ENCODE peak calls at places on chromosome 4, in four cellular contexts. W is neuronal stem cell; T is CD8-positive, alpha-beta memory T cell; N is left ventricle myocardium inferior. C is an unnamed sample.

GRCh38 chr4:134465417-134465816 is 263.8 kb upstream of the PABPC4L start:
- DNase-seq in T (no peak), N (no peak), W (no peak), C (no peak)

GRCh38 chr4:172998527-172999469 is 169.8 kb upstream of the GALNT7 start:
- DNase-seq in T (no peak), N (no peak), W (no peak), C (no peak)

GRCh38 chr4:159003420-159004253 is 99.2 kb upstream of the RAPGEF2 start:
- DNase-seq in W (no peak), N (no peak), T (no peak), C (no peak)

GRCh38 chr4:117957570-117957969 is 76.7 kb upstream of the NDST3 start:
- DNase-seq in W (no peak), N (no peak), T (no peak), C (no peak)

GRCh38 chr4:120331486-120332281 is 265.0 kb upstream of the MAD2L1 start:
- DNase-seq in W (no peak), T (no peak), N (no peak), C (no peak)

GRCh38 chr4:99029852-99030251 is 34.3 kb downstream of the METAP1 start:
- DNase-seq in W (no peak), N (no peak), T (no peak), C (no peak)

GRCh38 chr4:16337936-16338335 is 111.7 kb upstream of the TAPT1 start:
- DNase-seq in T (no peak), W (no peak), N (no peak), C (no peak)

GRCh38 chr4:154032914-154033313 is 244.0 kb upstream of the SFRP2 start:
- DNase-seq in N (no peak), W (no peak), T (no peak), C (no peak)

GRCh38 chr4:61520176-61520575 is 320.1 kb downstream of the ADGRL3 start:
- DNase-seq in N (no peak), W (no peak), T (no peak), C (no peak)

GRCh38 chr4:118905546-118905945 is 16.9 kb downstream of the SYNPO2 start:
- DNase-seq in N (no peak), W (no peak), T (no peak), C (no peak)

GRCh38 chr4:40000711-40001110 is 23.0 kb upstream of the PDS5A start:
- DNase-seq in W (no peak), T (no peak), N (no peak), C (no peak)

GRCh38 chr4:84493092-84493850 is 5.8 kb downstream of the NKX6-1 start:
- DNase-seq in T (no peak), N (no peak), W (no peak), C (no peak)

GRCh38 chr4:83704786-83705185 is 168.9 kb downstream of the GPAT3 start:
- DNase-seq in T (no peak), N (no peak), W (no peak), C (no peak)

GRCh38 chr4:164700471-164700870 is 53.5 kb upstream of the SMIM31 start:
- DNase-seq in N (no peak), W (peak; percentile 37), T (no peak), C (no peak)

GRCh38 chr4:4425119-4425690 is 38.3 kb downstream of the NSG1 start:
- DNase-seq in W (no peak), T (no peak), N (no peak), C (no peak)

GRCh38 chr4:173434226-173434625 is 35.3 kb upstream of the SCRG1 start:
- DNase-seq in T (no peak), N (no peak), W (no peak), C (no peak)

GRCh38 chr4:140014284-140014683 is 139.7 kb downstream of the MAML3 start:
- DNase-seq in T (no peak), W (no peak), N (no peak), C (no peak)

GRCh38 chr4:108559067-108559793 is 61.1 kb upstream of the RPL34 start:
- DNase-seq in W (no peak), T (no peak), N (no peak), C (no peak)

GRCh38 chr4:78267790-78268189 is 210.7 kb downstream of the FRAS1 start:
- DNase-seq in T (no peak), W (no peak), N (no peak), C (no peak)

GRCh38 chr4:99507762-99508161 is 3.1 kb upstream of the C4orf17 start:
- DNase-seq in T (peak; percentile 41), W (no peak), N (no peak), C (no peak)

GRCh38 chr4:172104534-172104933 is 291.3 kb downstream of the GALNTL6 start:
- DNase-seq in W (no peak), T (no peak), N (no peak), C (no peak)

GRCh38 chr4:52071786-52072552 is 20.9 kb downstream of the SPATA18 start:
- DNase-seq in T (no peak), N (no peak), W (no peak), C (no peak)

DNA sequence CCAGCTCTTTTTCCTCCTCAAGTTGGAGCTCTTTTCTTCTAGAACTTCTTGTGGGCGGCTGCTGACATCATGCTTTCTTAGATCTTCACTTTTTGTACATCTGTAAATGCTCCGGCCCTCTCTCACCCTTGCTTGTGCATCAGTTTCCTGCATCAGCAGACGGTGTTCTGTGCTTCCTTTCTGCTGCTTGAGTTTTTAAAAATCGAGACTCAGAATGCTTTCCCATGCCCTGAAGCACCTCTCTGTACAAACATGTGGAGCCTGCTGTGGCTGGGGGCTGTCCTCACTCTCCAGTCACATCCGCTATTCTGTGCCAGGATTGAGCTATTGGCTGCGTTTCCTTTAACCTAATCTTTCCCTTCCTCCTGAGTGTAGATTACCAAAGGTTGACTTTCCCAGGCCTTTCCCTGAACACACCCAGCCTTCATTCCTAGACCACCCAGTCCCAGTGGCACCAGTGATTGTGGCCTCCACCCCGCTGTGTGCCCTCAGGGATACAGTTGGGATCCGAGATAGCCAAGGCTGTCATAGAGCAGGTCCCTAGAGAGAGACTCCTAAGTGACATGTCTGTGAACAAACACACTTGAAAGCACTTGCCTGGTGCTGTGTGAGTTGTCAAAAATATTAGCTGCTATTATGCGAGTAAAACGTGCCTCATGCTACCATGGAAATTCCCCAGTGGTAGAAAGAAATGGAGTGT is 41.9 kb downstream of the TNIP2 start:
- DNase-seq in N (peak; percentile 26), W (no peak), T (peak; percentile 50), C (no peak)
- H3K36me3 ChIP-seq in N (peaks cover 29% of the 10 kb centered on the region), W (peaks cover 16% of the 10 kb centered on the region), T (peaks cover 14% of the 10 kb centered on the region), C (peaks cover 41% of the 10 kb centered on the region)

GRCh38 chr4:3291411-3291968 is 1.3 kb upstream of the RGS12 start:
- DNase-seq in W (no peak), T (no peak), N (no peak), C (no peak)

GRCh38 chr4:3290889-3291321 is 1.9 kb upstream of the RGS12 start:
- DNase-seq in T (no peak), W (no peak), N (no peak), C (no peak)

GRCh38 chr4:3290476-3290875 is 2.3 kb upstream of the RGS12 start:
- DNase-seq in W (no peak), T (no peak), N (no peak), C (no peak)

GRCh38 chr4:3292571-3293409 is at the start of gene RGS12:
- DNase-seq in W (peak; percentile 89), T (peak; percentile 61), N (peak; percentile 95), C (peak; percentile 94)

GRCh38 chr4:3291969-3292570 is 751 bp upstream of the RGS12 start:
- DNase-seq in W (no peak), N (peak; percentile 68), T (no peak), C (no peak)
- H3K4me1 ChIP-seq in W (peaks cover 23% of the 10 kb centered on the region), N (peaks cover 56% of the 10 kb centered on the region), T (peaks cover 6% of the 10 kb centered on the region), C (no peaks in the 10 kb centered on the region)

DNA sequence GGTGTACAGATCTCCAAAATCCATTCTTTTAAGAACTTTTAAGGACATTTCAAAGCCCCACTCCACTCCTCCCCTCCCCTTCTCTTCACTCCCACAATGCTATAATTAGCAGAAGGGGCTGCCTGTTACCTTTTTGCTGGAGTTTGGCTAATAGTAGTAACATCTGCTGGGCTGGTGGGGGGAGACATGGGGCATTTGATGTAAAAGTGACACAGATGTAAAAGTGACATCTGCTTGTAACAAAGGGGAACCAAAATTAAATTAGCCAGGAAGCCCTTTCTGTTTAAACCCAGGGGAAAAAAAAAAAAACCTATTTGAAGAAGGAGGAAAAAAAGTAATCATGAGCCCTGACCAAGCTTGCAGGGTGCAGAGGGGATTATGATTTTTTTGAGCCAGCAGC is 5.4 kb upstream of the PHOX2B start:
- DNase-seq in W (no peak), T (no peak), N (no peak), C (no peak)
- H3K27me3 ChIP-seq in W (peaks cover 93% of the 10 kb centered on the region), T (peaks cover 23% of the 10 kb centered on the region), N (peaks cover 100% of the 10 kb centered on the region), C (peaks cover 76% of the 10 kb centered on the region)

DNA sequence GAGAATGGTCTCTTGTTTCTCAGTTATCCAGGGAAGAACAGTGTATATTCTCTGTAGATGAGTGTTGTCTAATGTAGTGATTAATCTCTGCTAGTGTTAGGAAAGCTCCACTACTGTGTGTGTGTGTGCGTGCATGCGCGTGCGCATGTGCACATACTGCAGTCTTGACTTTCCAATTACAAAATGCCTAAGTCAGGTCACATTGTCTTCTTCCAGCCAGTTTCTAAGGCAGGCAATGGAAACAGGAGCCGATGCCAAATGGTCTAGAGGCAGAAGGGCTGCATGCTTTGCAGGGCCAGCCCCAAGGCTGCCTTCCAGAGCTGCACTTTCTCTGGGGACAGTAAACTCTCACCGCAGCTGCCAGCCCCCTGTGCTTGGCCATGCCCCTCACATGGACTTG is 30.5 kb upstream of the NAP1L5 start:
- DNase-seq in T (no peak), N (no peak), W (no peak), C (no peak)
- H3K36me3 ChIP-seq in T (peaks cover 26% of the 10 kb centered on the region), N (peaks cover 84% of the 10 kb centered on the region), W (peaks cover 13% of the 10 kb centered on the region), C (peaks cover 50% of the 10 kb centered on the region)

DNA sequence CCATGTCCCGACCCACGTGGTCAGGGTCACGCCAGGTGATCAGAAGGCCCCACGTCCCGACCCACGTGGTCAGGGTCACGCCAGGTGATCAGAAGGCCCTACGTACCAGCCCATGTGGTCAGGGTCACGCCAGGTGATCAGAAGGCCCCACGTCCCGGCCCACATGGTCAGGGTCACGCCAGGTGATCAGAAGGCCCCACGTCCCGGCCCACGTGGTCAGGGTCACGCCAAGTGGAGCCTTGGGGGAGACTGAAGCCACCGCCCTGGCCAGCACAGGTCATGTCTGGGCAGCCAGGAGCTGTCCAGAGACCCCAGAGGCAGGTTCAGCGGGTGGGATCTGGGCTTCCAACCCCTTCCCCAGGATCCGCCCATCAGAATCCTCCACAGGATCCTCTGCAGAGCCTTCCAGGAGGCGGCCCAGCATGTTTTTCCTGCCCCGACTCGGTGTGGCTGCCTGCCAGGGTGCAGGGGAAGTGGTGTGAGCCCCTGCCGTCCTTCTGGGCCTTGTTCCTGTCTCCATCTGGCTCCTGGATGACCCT is 58.4 kb downstream of the FAM53A start:
- DNase-seq in T (no peak), W (no peak), N (no peak), C (no peak)
- H3K4me1 ChIP-seq in T (peaks cover 1% of the 10 kb centered on the region), W (peaks cover 2% of the 10 kb centered on the region), N (peaks cover 5% of the 10 kb centered on the region), C (no peaks in the 10 kb centered on the region)

GRCh38 chr4:8167815-8168214 is 9.2 kb upstream of the ABLIM2 start:
- DNase-seq in N (no peak), T (no peak), W (no peak), C (no peak)
- H3K27me3 ChIP-seq in N (peaks cover 7% of the 10 kb centered on the region), T (no peaks in the 10 kb centered on the region), W (peaks cover 23% of the 10 kb centered on the region), C (no peaks in the 10 kb centered on the region)

GRCh38 chr4:872241-872981 is 46.5 kb upstream of the CPLX1 start:
- DNase-seq in W (no peak), T (no peak), N (no peak), C (no peak)

GRCh38 chr4:869776-870175 is 43.8 kb upstream of the CPLX1 start:
- DNase-seq in W (no peak), T (no peak), N (no peak), C (no peak)

GRCh38 chr4:874071-874470 is 48.1 kb upstream of the CPLX1 start:
- DNase-seq in T (no peak), N (no peak), W (no peak), C (no peak)

GRCh38 chr4:870951-871350 is 45.0 kb upstream of the CPLX1 start:
- DNase-seq in T (no peak), N (no peak), W (no peak), C (no peak)

GRCh38 chr4:871484-871883 is 45.6 kb upstream of the CPLX1 start:
- DNase-seq in W (no peak), T (no peak), N (no peak), C (no peak)
- H3K36me3 ChIP-seq in W (peaks cover 27% of the 10 kb centered on the region), T (peaks cover 17% of the 10 kb centered on the region), N (peaks cover 84% of the 10 kb centered on the region), C (peaks cover 21% of the 10 kb centered on the region)

C was measured in RWPE2.